ENCODE peak calls at places on chromosomes 1 and 21, in seven cellular contexts. One of them, this sample, is unnamed.

GRCh38 chr1:159005676-159006075 is 4.0 kb upstream of the IFI16 start:
- DNase-seq in IMR-90: no peak
- DNase-seq in testis: no peak
- DNase-seq in breast epithelium: no peak
- DNase-seq in sigmoid colon: no peak
- DNase-seq in K562: peak; percentile 37
- DNase-seq in body of pancreas: no peak
- DNase-seq in this sample: peak; percentile 81

GRCh38 chr1:228236744-228237143 is 28.9 kb downstream of the OBSCN start:
- DNase-seq in IMR-90: peak; percentile 29
- DNase-seq in testis: peak; percentile 38
- DNase-seq in breast epithelium: no peak
- DNase-seq in sigmoid colon: no peak
- DNase-seq in K562: peak; percentile 76
- DNase-seq in body of pancreas: peak; percentile 68
- DNase-seq in this sample: no peak

GRCh38 chr1:3922851-3923250 is 22.8 kb upstream of the C1orf174 start:
- DNase-seq in IMR-90: no peak
- DNase-seq in testis: no peak
- DNase-seq in breast epithelium: no peak
- DNase-seq in sigmoid colon: no peak
- DNase-seq in K562: no peak
- DNase-seq in body of pancreas: no peak
- DNase-seq in this sample: peak; percentile 29

GRCh38 chr1:212488436-212489283 is 55.9 kb downstream of the NENF start:
- DNase-seq in IMR-90: peak; percentile 97
- DNase-seq in testis: peak; percentile 67
- DNase-seq in breast epithelium: peak; percentile 85
- DNase-seq in sigmoid colon: peak; percentile 94
- DNase-seq in K562: peak; percentile 39
- DNase-seq in body of pancreas: peak; percentile 63
- DNase-seq in this sample: no peak

GRCh38 chr1:184622136-184622823 is 132.4 kb downstream of the EDEM3 start:
- DNase-seq in IMR-90: peak; percentile 90
- DNase-seq in testis: peak; percentile 80
- DNase-seq in breast epithelium: peak; percentile 94
- DNase-seq in sigmoid colon: peak; percentile 96
- DNase-seq in K562: no peak
- DNase-seq in body of pancreas: no peak
- DNase-seq in this sample: no peak

GRCh38 chr1:231628207-231628876 is 1.8 kb downstream of the DISC1 start:
- DNase-seq in IMR-90: peak; percentile 37
- DNase-seq in testis: no peak
- DNase-seq in breast epithelium: no peak
- DNase-seq in sigmoid colon: no peak
- DNase-seq in K562: no peak
- DNase-seq in body of pancreas: no peak
- DNase-seq in this sample: no peak

GRCh38 chr1:173153503-173153902 is 53.6 kb downstream of the TNFSF4 start:
- DNase-seq in IMR-90: no peak
- DNase-seq in testis: no peak
- DNase-seq in breast epithelium: no peak
- DNase-seq in sigmoid colon: no peak
- DNase-seq in K562: no peak
- DNase-seq in body of pancreas: no peak
- DNase-seq in this sample: no peak

GRCh38 chr1:166975361-166976129 is at the start of gene ILDR2:
- DNase-seq in IMR-90: peak; percentile 5
- DNase-seq in testis: peak; percentile 69
- DNase-seq in breast epithelium: peak; percentile 29
- DNase-seq in sigmoid colon: peak; percentile 81
- DNase-seq in K562: peak; percentile 49
- DNase-seq in body of pancreas: peak; percentile 57
- DNase-seq in this sample: peak; percentile 85

GRCh38 chr1:15331673-15332072 is 78.0 kb upstream of the EFHD2 start:
- DNase-seq in IMR-90: no peak
- DNase-seq in testis: no peak
- DNase-seq in breast epithelium: no peak
- DNase-seq in sigmoid colon: no peak
- DNase-seq in K562: no peak
- DNase-seq in body of pancreas: no peak
- DNase-seq in this sample: no peak

GRCh38 chr1:228369608-228370438 is 36.8 kb downstream of the TRIM11 start:
- DNase-seq in IMR-90: no peak
- DNase-seq in testis: no peak
- DNase-seq in breast epithelium: no peak
- DNase-seq in sigmoid colon: peak; percentile 50
- DNase-seq in K562: peak; percentile 44
- DNase-seq in body of pancreas: peak; percentile 8
- DNase-seq in this sample: peak; percentile 75

GRCh38 chr1:178575611-178576331 is 62.9 kb downstream of the TEX35 start:
- DNase-seq in IMR-90: peak; percentile 60
- DNase-seq in testis: no peak
- DNase-seq in breast epithelium: no peak
- DNase-seq in sigmoid colon: no peak
- DNase-seq in K562: no peak
- DNase-seq in body of pancreas: no peak
- DNase-seq in this sample: no peak

GRCh38 chr21:44800971-44801467 is 601 bp downstream of the UBE2G2 start:
- DNase-seq in IMR-90: peak; percentile 26
- DNase-seq in testis: no peak
- DNase-seq in breast epithelium: no peak
- DNase-seq in sigmoid colon: no peak
- DNase-seq in K562: peak; percentile 70
- DNase-seq in body of pancreas: no peak
- DNase-seq in this sample: no peak

GRCh38 chr1:79059361-79059760 is 52.8 kb upstream of the ADGRL4 start:
- DNase-seq in IMR-90: peak; percentile 14
- DNase-seq in testis: no peak
- DNase-seq in breast epithelium: no peak
- DNase-seq in sigmoid colon: no peak
- DNase-seq in K562: no peak
- DNase-seq in body of pancreas: no peak
- DNase-seq in this sample: no peak

GRCh38 chr1:203667616-203668015 is 41.0 kb downstream of the ATP2B4 start:
- DNase-seq in IMR-90: no peak
- DNase-seq in testis: peak; percentile 26
- DNase-seq in breast epithelium: no peak
- DNase-seq in sigmoid colon: peak; percentile 93
- DNase-seq in K562: no peak
- DNase-seq in body of pancreas: no peak
- DNase-seq in this sample: no peak

GRCh38 chr1:62273953-62274352 is 45.3 kb downstream of the KANK4 start:
- DNase-seq in IMR-90: no peak
- DNase-seq in testis: no peak
- DNase-seq in breast epithelium: no peak
- DNase-seq in sigmoid colon: no peak
- DNase-seq in K562: no peak
- DNase-seq in body of pancreas: no peak
- DNase-seq in this sample: no peak

GRCh38 chr1:232186936-232187335 is 443.0 kb downstream of the SIPA1L2 start:
- DNase-seq in IMR-90: no peak
- DNase-seq in testis: no peak
- DNase-seq in breast epithelium: no peak
- DNase-seq in sigmoid colon: no peak
- DNase-seq in K562: no peak
- DNase-seq in body of pancreas: no peak
- DNase-seq in this sample: no peak

GRCh38 chr1:92934395-92935378 is 26.6 kb downstream of the DIPK1A start:
- DNase-seq in IMR-90: peak; percentile 76
- DNase-seq in testis: peak; percentile 44
- DNase-seq in breast epithelium: no peak
- DNase-seq in sigmoid colon: no peak
- DNase-seq in K562: no peak
- DNase-seq in body of pancreas: no peak
- DNase-seq in this sample: no peak

GRCh38 chr1:162177126-162177525 is 107.6 kb downstream of the NOS1AP start:
- DNase-seq in IMR-90: no peak
- DNase-seq in testis: no peak
- DNase-seq in breast epithelium: no peak
- DNase-seq in sigmoid colon: no peak
- DNase-seq in K562: no peak
- DNase-seq in body of pancreas: no peak
- DNase-seq in this sample: no peak

GRCh38 chr1:183279835-183280234 is 93.8 kb downstream of the LAMC2 start:
- DNase-seq in IMR-90: peak; percentile 88
- DNase-seq in testis: no peak
- DNase-seq in breast epithelium: no peak
- DNase-seq in sigmoid colon: no peak
- DNase-seq in K562: no peak
- DNase-seq in body of pancreas: no peak
- DNase-seq in this sample: peak; percentile 90

GRCh38 chr1:183277821-183278735 is 92.0 kb downstream of the LAMC2 start:
- DNase-seq in IMR-90: peak; percentile 54
- DNase-seq in testis: no peak
- DNase-seq in breast epithelium: no peak
- DNase-seq in sigmoid colon: no peak
- DNase-seq in K562: no peak
- DNase-seq in body of pancreas: no peak
- DNase-seq in this sample: no peak

GRCh38 chr1:183281039-183281438 is 95.0 kb downstream of the LAMC2 start:
- DNase-seq in IMR-90: peak; percentile 49
- DNase-seq in testis: no peak
- DNase-seq in breast epithelium: no peak
- DNase-seq in sigmoid colon: peak; percentile 84
- DNase-seq in K562: no peak
- DNase-seq in body of pancreas: no peak
- DNase-seq in this sample: no peak

GRCh38 chr1:183276386-183276785 is 90.3 kb downstream of the LAMC2 start:
- DNase-seq in IMR-90: no peak
- DNase-seq in testis: no peak
- DNase-seq in breast epithelium: no peak
- DNase-seq in sigmoid colon: no peak
- DNase-seq in K562: no peak
- DNase-seq in body of pancreas: no peak
- DNase-seq in this sample: peak; percentile 49

GRCh38 chr1:183278736-183279591 is 92.9 kb downstream of the LAMC2 start:
- DNase-seq in IMR-90: peak; percentile 68
- DNase-seq in testis: no peak
- DNase-seq in breast epithelium: no peak
- DNase-seq in sigmoid colon: no peak
- DNase-seq in K562: no peak
- DNase-seq in body of pancreas: no peak
- DNase-seq in this sample: no peak
- TF ChIP-seq POLR2A in IMR-90: no peak
- TF ChIP-seq POLR2A in testis: no peak
- TF ChIP-seq POLR2A in breast epithelium: no peak
- TF ChIP-seq POLR2A in sigmoid colon: no peak
- TF ChIP-seq POLR2A in K562: no peak
- TF ChIP-seq POLR2A in body of pancreas: no peak
- TF ChIP-seq POLR2A in this sample: no peak

GRCh38 chr1:188295157-188295556 is 1466.4 kb downstream of the PLA2G4A start:
- DNase-seq in IMR-90: no peak
- DNase-seq in testis: no peak
- DNase-seq in breast epithelium: no peak
- DNase-seq in sigmoid colon: no peak
- DNase-seq in K562: no peak
- DNase-seq in body of pancreas: no peak
- DNase-seq in this sample: no peak
- TF ChIP-seq CTCF in IMR-90: no peak
- TF ChIP-seq CTCF in testis: no peak
- TF ChIP-seq CTCF in breast epithelium: no peak
- TF ChIP-seq CTCF in sigmoid colon: no peak
- TF ChIP-seq CTCF in K562: no peak
- TF ChIP-seq CTCF in body of pancreas: no peak
- TF ChIP-seq CTCF in this sample: no peak

DNA sequence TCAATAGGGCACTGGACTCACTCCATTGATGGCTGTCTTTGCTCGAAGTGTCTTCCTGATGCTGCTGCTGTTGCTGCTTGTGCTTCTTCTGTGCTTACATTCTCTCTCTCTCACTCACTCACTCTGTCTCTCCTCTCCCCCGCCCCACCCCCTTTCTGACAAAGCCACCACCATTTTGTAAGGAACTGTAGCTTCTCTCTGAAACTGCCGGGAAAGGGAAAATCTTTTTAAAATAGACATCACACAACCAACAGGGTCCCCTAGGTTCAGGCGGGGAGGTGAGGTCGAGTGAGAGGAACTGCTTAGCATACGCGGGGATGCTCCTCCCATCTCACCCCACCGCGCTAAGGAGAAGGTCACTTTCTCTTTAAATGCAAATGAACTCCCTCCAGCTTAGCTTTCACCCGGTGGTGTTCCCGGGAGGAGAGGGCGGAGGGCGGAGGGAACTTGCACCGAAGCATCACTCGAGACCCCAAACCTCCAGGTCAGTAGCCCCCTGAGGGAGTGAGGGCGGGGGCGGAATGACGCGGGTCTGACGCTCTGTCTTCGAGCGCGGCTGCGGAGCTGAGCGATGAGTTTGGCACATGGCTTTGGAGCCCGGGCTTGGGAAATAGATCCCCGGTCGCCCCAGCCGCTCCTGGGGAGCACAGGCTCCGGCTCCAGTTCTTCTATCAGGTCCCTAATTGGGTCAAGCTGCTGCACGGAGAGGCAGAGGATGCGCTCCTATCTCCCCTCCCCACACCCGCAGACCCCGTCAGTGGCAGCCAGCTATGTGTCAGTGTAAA is at the start of gene CCDC28B:
- DNase-seq in IMR-90: peak; percentile 81
- DNase-seq in testis: peak; percentile 73
- DNase-seq in breast epithelium: peak; percentile 48
- DNase-seq in sigmoid colon: peak; percentile 90
- DNase-seq in K562: peak; percentile 79
- DNase-seq in body of pancreas: peak; percentile 52
- DNase-seq in this sample: peak; percentile 87
- TF ChIP-seq POLR2A in IMR-90: peak; percentile 77
- TF ChIP-seq POLR2A in testis: no peak
- TF ChIP-seq POLR2A in breast epithelium: no peak
- TF ChIP-seq POLR2A in sigmoid colon: no peak
- TF ChIP-seq POLR2A in K562: peak; percentile 38
- TF ChIP-seq POLR2A in body of pancreas: no peak
- TF ChIP-seq POLR2A in this sample: no peak

DNA sequence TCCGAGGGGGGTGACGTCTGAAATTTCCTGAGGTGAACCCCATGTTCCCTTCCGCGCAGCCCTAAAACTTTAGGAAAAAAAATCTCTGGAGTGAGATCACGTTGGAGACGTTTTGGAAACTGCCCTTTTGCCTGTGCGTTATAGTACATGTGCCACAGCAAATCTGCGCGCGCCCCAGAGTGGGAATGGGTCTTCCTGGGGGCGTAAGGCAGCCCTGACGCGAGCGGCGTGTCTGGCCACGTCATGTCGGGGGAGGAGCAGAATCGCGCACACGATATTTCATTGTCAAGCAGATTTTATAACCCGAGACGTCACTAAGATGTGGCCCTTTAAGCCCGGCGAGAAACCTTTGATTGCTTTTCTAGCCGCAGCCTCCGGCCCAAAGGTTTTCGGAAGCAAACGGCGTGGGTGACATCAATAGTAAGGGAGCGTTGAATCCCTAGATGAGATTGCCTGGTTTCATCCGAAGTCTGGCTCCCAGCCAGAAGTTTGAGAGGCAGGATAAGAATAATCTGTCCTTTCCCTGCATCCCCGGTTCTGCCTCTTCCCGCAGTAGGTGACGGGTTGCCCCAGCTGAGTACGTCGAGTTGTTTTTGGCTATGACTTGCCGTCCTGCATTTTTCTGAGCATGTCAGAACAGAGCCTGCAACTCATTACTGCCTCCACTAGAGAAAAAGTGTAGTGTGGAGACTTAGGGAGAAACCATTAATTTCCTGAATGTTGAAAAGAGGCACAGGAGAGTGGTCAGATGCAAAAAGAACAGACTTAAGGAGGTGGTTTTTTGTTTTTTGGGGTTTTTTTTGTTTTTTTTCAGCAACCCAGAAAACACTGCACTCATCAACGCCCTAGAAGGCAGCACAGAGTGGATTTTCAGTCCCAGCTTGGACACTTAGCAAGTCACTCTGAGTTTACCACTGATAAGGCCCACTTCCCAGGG is 800 bp upstream of the PMVK start:
- DNase-seq in IMR-90: peak; percentile 97
- DNase-seq in testis: peak; percentile 92
- DNase-seq in breast epithelium: peak; percentile 89
- DNase-seq in sigmoid colon: peak; percentile 97
- DNase-seq in K562: peak; percentile 93
- DNase-seq in body of pancreas: peak; percentile 90
- DNase-seq in this sample: peak; percentile 96
- TF ChIP-seq CTCF in IMR-90: peak; percentile 13
- TF ChIP-seq CTCF in testis: no peak
- TF ChIP-seq CTCF in breast epithelium: peak; percentile 69
- TF ChIP-seq CTCF in sigmoid colon: no peak
- TF ChIP-seq CTCF in K562: no peak
- TF ChIP-seq CTCF in body of pancreas: peak; percentile 15
- TF ChIP-seq CTCF in this sample: no peak

This sample was measured in spleen.